ENCODE peak calls at places on chromosomes 6 and 20, in four cellular contexts. G is tibial nerve, Y is GM12865, P is lower lobe of right lung. I is an unnamed sample.

GRCh38 chr6:115882174-115882573 is 178.5 kb downstream of the FRK start:
- DNase-seq in G (no peak), Y (no peak), P (no peak), I (no peak)

GRCh38 chr6:24882835-24883555 is 52.8 kb downstream of the RIPOR2 start:
- DNase-seq in G (no peak), Y (peak), P (no peak), I (no peak)

GRCh38 chr6:126890055-126890454 is 228.4 kb upstream of the RSPO3 start:
- DNase-seq in G (no peak), Y (no peak), P (no peak), I (no peak)

GRCh38 chr6:169292340-169293124 is 38.9 kb upstream of the THBS2 start:
- DNase-seq in G (peak), Y (no peak), P (no peak), I (no peak)

GRCh38 chr20:4088766-4089165 is 73.4 kb upstream of the RNF24 start:
- DNase-seq in G (no peak), Y (no peak), P (no peak), I (no peak)

GRCh38 chr6:34196116-34196832 is 40.4 kb upstream of the HMGA1 start:
- DNase-seq in G (peak), Y (peak), P (peak), I (peak)

GRCh38 chr6:151690303-151690702 is 117.2 kb upstream of the ESR1 start:
- DNase-seq in G (peak), Y (peak), P (no peak), I (no peak)

GRCh38 chr6:82017316-82017715 is 230.2 kb downstream of the IBTK start:
- DNase-seq in G (peak), Y (no peak), P (no peak), I (no peak)

GRCh38 chr20:33415948-33416347 is 14.6 kb upstream of the CDK5RAP1 start:
- DNase-seq in G (peak), Y (peak), P (no peak), I (no peak)

GRCh38 chr20:43799150-43799711 is 72.4 kb upstream of the GTSF1L start:
- DNase-seq in G (no peak), Y (peak), P (no peak), I (no peak)

GRCh38 chr20:32762754-32763201 is 593 bp downstream of the DNMT3B start:
- DNase-seq in G (no peak), Y (no peak), P (no peak), I (peak)

GRCh38 chr6:45895569-45895968 is 120.1 kb downstream of the CLIC5 start:
- DNase-seq in G (no peak), Y (no peak), P (no peak), I (no peak)

GRCh38 chr20:61353261-61353995 is 101.4 kb downstream of the CDH4 start:
- DNase-seq in G (no peak), Y (no peak), P (no peak), I (no peak)

GRCh38 chr6:158706369-158706982 is 56.6 kb downstream of the SYTL3 start:
- DNase-seq in G (peak), Y (no peak), P (peak), I (no peak)

GRCh38 chr20:50303573-50304500 is 113.2 kb downstream of the CEBPB start:
- DNase-seq in G (peak), Y (no peak), P (peak), I (no peak)

GRCh38 chr6:160933256-160933655 is 58.3 kb upstream of the MAP3K4 start:
- DNase-seq in G (no peak), Y (no peak), P (no peak), I (no peak)
- TF ChIP-seq CTCF in G (no peak), Y (no peak), P (no peak), I (peak)

DNA sequence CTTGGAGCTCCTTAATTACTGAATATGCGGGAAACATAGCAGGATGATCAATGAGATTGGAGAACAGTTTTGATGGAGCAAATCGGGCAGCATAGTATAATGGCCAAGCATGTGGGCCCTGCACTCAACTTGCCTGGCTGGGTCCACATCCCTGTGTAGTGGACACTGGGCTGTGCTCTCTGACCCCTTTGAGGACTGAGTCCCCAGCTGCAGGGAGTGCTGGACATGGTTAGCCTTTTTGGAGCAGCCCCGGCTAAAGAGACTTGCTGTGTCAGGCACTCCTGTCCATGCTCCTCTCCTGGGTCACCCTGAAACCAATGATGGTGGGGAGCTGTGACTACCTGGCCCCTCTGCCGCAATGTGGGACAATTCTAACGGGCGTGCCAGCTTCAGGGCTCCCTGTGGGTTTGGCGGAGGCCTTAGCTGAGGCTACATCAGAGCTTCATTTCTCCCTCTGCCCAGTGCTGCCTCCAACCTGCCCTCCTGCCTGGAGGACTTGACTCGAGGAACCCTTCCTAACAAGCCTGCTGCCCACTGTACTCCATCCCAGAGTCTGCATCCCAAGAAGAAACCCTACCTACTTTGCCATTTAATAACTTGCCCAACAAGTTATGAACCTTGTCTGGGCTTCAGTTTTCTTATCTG is 8.3 kb downstream of the DAAM2 start:
- DNase-seq in G (peak), Y (no peak), P (no peak), I (no peak)
- TF ChIP-seq CTCF in G (no peak), Y (no peak), P (no peak), I (no peak)

DNA sequence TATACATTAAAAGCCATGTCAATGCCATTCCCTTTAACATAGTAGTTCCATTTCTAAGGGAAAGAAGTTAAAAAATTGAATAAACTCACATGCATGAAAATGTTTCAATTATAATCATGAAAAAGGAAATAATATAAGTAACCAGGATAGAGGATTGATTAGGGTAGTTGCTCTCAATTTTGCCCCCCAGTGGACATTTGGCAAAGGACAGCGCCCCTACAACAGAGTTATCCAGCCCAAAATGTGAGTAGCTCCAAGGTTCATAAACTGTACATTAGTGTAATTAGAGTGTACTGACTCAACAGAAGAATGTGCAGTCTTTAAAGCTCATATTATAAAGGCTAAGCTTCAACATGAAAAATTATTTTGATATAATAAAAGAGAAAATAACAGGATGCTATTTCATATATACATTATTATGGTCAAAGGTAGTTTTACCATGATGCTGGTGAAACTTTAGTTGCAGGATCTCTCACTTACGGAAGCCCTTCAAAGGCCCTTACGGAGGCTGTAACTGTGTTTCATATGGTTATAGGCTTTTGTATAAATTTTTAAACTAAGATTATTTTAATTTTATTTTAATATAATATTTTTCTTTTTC is 403.4 kb downstream of the PLCB1 start:
- DNase-seq in G (no peak), Y (peak), P (no peak), I (no peak)
- TF ChIP-seq CTCF in G (peak), Y (peak), P (peak), I (peak)

GRCh38 chr20:1720226-1720625 is 62.6 kb upstream of the SIRPG start:
- DNase-seq in G (no peak), Y (no peak), P (no peak), I (no peak)
- TF ChIP-seq CTCF in G (no peak), Y (no peak), P (no peak), I (no peak)

I was measured in D721Med.